ENCODE peak calls at places on chromosomes 12 and 14, in nine cellular contexts. W is upper lobe of left lung; L is T-cell; E is left lung; Z is stimulated activated naive CD8-positive, alpha-beta T cell treated with anti-CD3 and anti-CD28 coated beads, Interleukin-15, Interleukin-2, amounts not matched to agents 100 U/mL and 50 U/mL, for 24 hours; V is natural killer cell treated with Interleukin-12 subunit alpha and Interleukin-12 subunit beta and Interleukin-15 and Interleukin-18, amount 100 ng/mL, for 72 hours; K is Panc1; M is heart right ventricle; X is activated T-cell treated with anti-CD3 and anti-CD28 coated beads, Interleukin-2, amount 50 U/mL, for 72 hours. G is an unnamed sample.

GRCh38 chr12:83343767-83344166 is 657.1 kb downstream of the TMTC2 start:
- ATAC-seq in E (no peak), M (no peak), X (no peak), W (no peak), V (no peak), L (no peak), K (no peak), Z (no peak), G (no peak)

GRCh38 chr14:58978336-58978735 is 210.1 kb upstream of the DAAM1 start:
- ATAC-seq in W (peak; percentile 46), K (no peak), X (no peak), M (peak; percentile 86), E (peak; percentile 48), Z (no peak), V (no peak), L (no peak), G (no peak)

GRCh38 chr12:72272731-72273498 is 745 bp downstream of the TRHDE start:
- ATAC-seq in E (peak; percentile 16), M (no peak), V (no peak), L (no peak), Z (peak; percentile 28), W (peak; percentile 23), K (peak; percentile 54), X (no peak), G (peak; percentile 14)

GRCh38 chr12:31714406-31715271 is 14.2 kb downstream of the AMN1 start:
- ATAC-seq in Z (no peak), L (no peak), W (no peak), E (no peak), V (no peak), K (peak; percentile 54), M (no peak), X (no peak), G (no peak)

GRCh38 chr14:76904740-76905569 is 78.7 kb downstream of the LRRC74A start:
- ATAC-seq in X (peak; percentile 98), L (peak; percentile 86), Z (peak; percentile 98), E (peak; percentile 58), W (peak; percentile 73), M (peak; percentile 18), K (peak; percentile 91), V (peak; percentile 84), G (peak; percentile 97)

GRCh38 chr12:56021882-56022497 is 1.1 kb downstream of the IKZF4 start:
- ATAC-seq in L (no peak), E (no peak), M (no peak), K (no peak), Z (peak; percentile 29), V (no peak), X (no peak), W (no peak), G (no peak)

GRCh38 chr14:77782202-77782601 is 17.7 kb upstream of the ADCK1 start:
- ATAC-seq in M (no peak), E (no peak), L (no peak), V (no peak), X (no peak), Z (no peak), W (no peak), K (no peak), G (no peak)

GRCh38 chr14:63902375-63902976 is 49.7 kb downstream of the SYNE2 start:
- ATAC-seq in V (no peak), W (no peak), E (peak; percentile 77), K (no peak), M (no peak), Z (no peak), L (no peak), X (no peak), G (no peak)

GRCh38 chr14:99260652-99261551 is 11.1 kb downstream of the BCL11B start:
- ATAC-seq in W (no peak), V (peak; percentile 73), Z (peak; percentile 46), E (no peak), X (peak; percentile 45), L (peak; percentile 64), K (no peak), M (no peak), G (no peak)

GRCh38 chr14:77088645-77089044 is 9.4 kb upstream of the CIPC start:
- ATAC-seq in X (no peak), M (no peak), Z (no peak), W (no peak), V (no peak), E (peak; percentile 3), K (no peak), L (no peak), G (no peak)

GRCh38 chr14:76599556-76599955 is 161.7 kb upstream of the VASH1 start:
- ATAC-seq in Z (no peak), V (no peak), K (no peak), W (no peak), X (no peak), L (no peak), E (no peak), M (no peak), G (no peak)

GRCh38 chr14:34943506-34943905 is 39.3 kb upstream of the SRP54 start:
- ATAC-seq in E (no peak), X (no peak), V (no peak), Z (no peak), L (no peak), K (no peak), W (no peak), M (no peak), G (no peak)

GRCh38 chr12:21774358-21775129 is at the start of gene KCNJ8:
- ATAC-seq in V (no peak), K (no peak), M (peak; percentile 88), L (peak; percentile 19), X (peak; percentile 52), W (peak; percentile 93), E (peak; percentile 84), Z (no peak), G (no peak)

GRCh38 chr12:57875753-57876547 is 29.4 kb upstream of the CTDSP2 start:
- ATAC-seq in W (no peak), Z (no peak), X (peak; percentile 39), V (no peak), E (no peak), M (no peak), K (peak; percentile 69), L (no peak), G (no peak)

GRCh38 chr12:3704512-3705348 is 48.2 kb downstream of the CRACR2A start:
- ATAC-seq in M (peak; percentile 69), V (peak; percentile 48), X (no peak), E (peak; percentile 41), L (no peak), Z (no peak), K (no peak), W (no peak), G (no peak)

GRCh38 chr14:69392481-69392880 is 5.6 kb downstream of the ERH start:
- ATAC-seq in W (no peak), X (no peak), K (no peak), L (no peak), E (no peak), Z (no peak), V (no peak), M (no peak), G (peak; percentile 78)

GRCh38 chr12:48422060-48422459 is 50.3 kb upstream of the ANP32D start:
- ATAC-seq in V (no peak), X (no peak), Z (no peak), E (no peak), M (no peak), L (no peak), W (no peak), K (no peak), G (no peak)

GRCh38 chr14:71487941-71488340 is 444.3 kb upstream of the RGS6 start:
- ATAC-seq in Z (peak; percentile 14), M (no peak), L (no peak), X (peak; percentile 28), K (no peak), E (no peak), V (no peak), W (no peak), G (no peak)

GRCh38 chr14:38138581-38139138 is 69.0 kb upstream of the SSTR1 start:
- ATAC-seq in V (peak; percentile 52), E (no peak), L (no peak), M (no peak), K (no peak), W (no peak), Z (no peak), X (no peak), G (no peak)

G was measured in stimulated activated memory B cell treated with anti-CD40 and anti-IgM and Interleukin-4, amounts not matched to agents 10 μg/mL and 1 μg/mL and 100 μg/mL, for 72 hours.